ENCODE peak calls at places on chromosomes 6 and 20, in four cellular contexts. J is K562, X is A549, G is SK-N-SH. K is an unnamed sample.
A peak's percentile ranks its signal among the peaks of the same experiment; 100 is the strongest.

GRCh38 chr6:22435151-22435550 is 134.2 kb upstream of the HDGFL1 start:
- DNase-seq in G (no peak), X (no peak), J (no peak), K (no peak)

GRCh38 chr20:60481742-60482133 is 523.5 kb downstream of the CDH26 start:
- DNase-seq in G (no peak), J (no peak), X (no peak), K (no peak)

GRCh38 chr20:59777321-59777705 is 156.1 kb downstream of the SYCP2 start:
- DNase-seq in X (no peak), J (no peak), G (peak; percentile 5), K (no peak)

GRCh38 chr6:49986551-49986950 is 17.1 kb upstream of the DEFB113 start:
- DNase-seq in X (no peak), J (no peak), G (no peak), K (no peak)

GRCh38 chr20:46293084-46293483 is 15.2 kb downstream of the CDH22 start:
- DNase-seq in G (no peak), X (peak; percentile 40), J (peak; percentile 44), K (peak; percentile 52)

GRCh38 chr6:3259491-3259958 is 778 bp downstream of the PSMG4 start:
- DNase-seq in J (no peak), G (peak; percentile 67), X (peak; percentile 40), K (peak; percentile 41)

GRCh38 chr6:21664263-21665081 is 70.9 kb downstream of the SOX4 start:
- DNase-seq in J (no peak), X (peak; percentile 15), G (no peak), K (no peak)

GRCh38 chr6:122996797-122997520 is 924 bp downstream of the CLVS2 start:
- DNase-seq in G (peak; percentile 60), X (no peak), J (no peak), K (no peak)

GRCh38 chr20:62558779-62559178 is 83.0 kb upstream of the GATA5 start:
- DNase-seq in J (no peak), X (no peak), G (no peak), K (no peak)
- H3K4me3 ChIP-seq in J (no peak overlapping the region), X (no peak overlapping the region), G (no peak overlapping the region), K (no peak overlapping the region)

DNA sequence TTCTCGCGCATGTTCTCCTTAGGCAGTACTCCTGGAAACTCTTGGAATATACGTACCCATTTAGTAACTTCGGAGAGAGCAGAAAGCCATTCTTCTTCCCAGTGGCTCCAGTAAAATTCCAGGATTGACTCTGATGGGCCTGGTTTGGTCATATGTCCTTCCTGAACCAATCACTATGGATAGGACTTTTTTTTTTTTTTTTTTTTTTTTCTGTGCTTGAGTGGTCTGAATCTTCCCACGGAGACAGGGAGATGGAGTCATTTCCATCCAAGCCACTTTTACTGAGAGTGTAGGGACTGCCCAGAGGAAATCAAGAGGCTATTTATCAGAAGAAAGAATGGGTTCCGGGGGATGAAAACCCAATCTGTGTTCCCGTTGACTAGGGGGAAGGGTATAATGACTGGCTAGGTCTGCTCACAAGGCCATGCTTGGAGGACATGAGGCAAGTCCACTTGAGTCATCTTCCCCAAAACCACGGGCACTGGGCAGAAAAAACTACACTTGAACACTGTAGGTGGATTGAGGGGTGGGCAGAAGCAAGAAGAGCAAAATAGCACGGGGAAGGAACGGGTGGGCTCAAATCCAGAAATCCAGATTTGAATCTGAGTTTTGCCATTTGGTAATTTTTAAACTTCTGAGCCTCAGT is 35.5 kb upstream of the MRPS18A start:
- DNase-seq in X (no peak), J (no peak), G (no peak), K (no peak)
- TF ChIP-seq SMC3 in X (no peak), J (no peak), G (no peak), K (no peak)

GRCh38 chr6:147662639-147663038 is 154.1 kb downstream of the SAMD5 start:
- DNase-seq in J (no peak), G (no peak), X (no peak), K (no peak)
- H3K4me3 ChIP-seq in J (no peak overlapping the region), G (no peak overlapping the region), X (no peak overlapping the region), K (no peak overlapping the region)

DNA sequence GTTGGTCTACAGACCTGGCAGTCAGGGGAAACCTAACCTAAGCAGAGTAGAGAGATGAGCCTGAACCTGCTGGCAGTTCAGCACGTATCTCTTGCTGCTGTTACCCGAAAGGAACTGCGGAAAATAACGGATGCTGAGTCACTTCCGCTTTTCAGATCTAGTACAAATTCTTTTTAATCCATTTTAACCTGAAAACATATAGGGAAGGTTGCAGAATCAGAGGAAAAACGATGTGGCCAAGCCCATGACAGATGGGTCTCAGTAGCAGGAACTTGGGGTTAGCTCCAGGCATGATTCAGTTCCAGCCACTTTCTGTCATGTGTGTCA is 351.9 kb upstream of the PRND start:
- DNase-seq in J (peak; percentile 10), X (no peak), G (no peak), K (no peak)
- TF ChIP-seq SMC3 in J (no peak), X (no peak), G (no peak), K (no peak)

GRCh38 chr6:41475737-41476357 is 70.3 kb upstream of the FOXP4 start:
- DNase-seq in X (no peak), J (no peak), G (no peak), K (no peak)
- H3K4me3 ChIP-seq in X (no peak overlapping the region), J (no peak overlapping the region), G (no peak overlapping the region), K (no peak overlapping the region)

K was measured in IMR-90.